ENCODE peak calls at places on chromosomes 1 and 21, in four cellular contexts. L is neural crest cell, B is sigmoid colon, J is ovary. E is an unnamed sample.

GRCh38 chr1:245717611-245718010 is 562.8 kb downstream of the KIF26B start:
- DNase-seq in L (no peak), B (no peak), J (no peak), E (no peak)

GRCh38 chr1:229640455-229640854 is 14.4 kb downstream of the URB2 start:
- DNase-seq in L (no peak), B (no peak), J (no peak), E (no peak)

GRCh38 chr1:117674521-117675400 is 68.9 kb downstream of the TENT5C start:
- DNase-seq in L (no peak), B (no peak), J (no peak), E (no peak)

GRCh38 chr21:35249636-35250035 is 200.5 kb upstream of the RUNX1 start:
- DNase-seq in L (no peak), B (no peak), J (no peak), E (no peak)

GRCh38 chr1:12615916-12616708 is 1.9 kb downstream of the DHRS3 start:
- DNase-seq in L (no peak), B (peak; percentile 88), J (peak; percentile 61), E (no peak)

GRCh38 chr1:226633541-226634155 is 85.1 kb downstream of the STUM start:
- DNase-seq in L (no peak), B (peak; percentile 73), J (peak; percentile 24), E (no peak)

GRCh38 chr21:45615145-45615711 is 28.3 kb upstream of the PCBP3 start:
- DNase-seq in L (no peak), B (peak; percentile 58), J (no peak), E (no peak)

GRCh38 chr1:29264773-29265389 is 28.6 kb downstream of the PTPRU start:
- DNase-seq in L (no peak), B (no peak), J (no peak), E (no peak)

GRCh38 chr1:160260436-160261382 is 1.6 kb downstream of the DCAF8 start:
- DNase-seq in L (no peak), B (no peak), J (no peak), E (no peak)

GRCh38 chr21:31366825-31367224 is 22.8 kb upstream of the TIAM1 start:
- DNase-seq in L (no peak), B (no peak), J (no peak), E (no peak)

GRCh38 chr21:34022557-34023335 is 50.6 kb upstream of the MRPS6 start:
- DNase-seq in L (no peak), B (peak; percentile 68), J (no peak), E (no peak)

GRCh38 chr1:183004146-183004545 is 19.1 kb upstream of the LAMC1 start:
- DNase-seq in L (no peak), B (no peak), J (no peak), E (no peak)

GRCh38 chr21:37128069-37128468 is 55.0 kb downstream of the TTC3 start:
- DNase-seq in L (no peak), B (no peak), J (no peak), E (no peak)

GRCh38 chr1:209651148-209651547 is 1.1 kb downstream of the LAMB3 start:
- DNase-seq in L (no peak), B (no peak), J (no peak), E (no peak)

GRCh38 chr1:13487143-13487868 is 26.5 kb downstream of the LRRC38 start:
- DNase-seq in L (no peak), B (no peak), J (no peak), E (no peak)

GRCh38 chr1:20100632-20101355 is 18.5 kb downstream of the PLA2G2D start:
- DNase-seq in L (peak; percentile 45), B (peak; percentile 70), J (peak; percentile 53), E (no peak)

GRCh38 chr1:212237651-212238050 is 47.6 kb upstream of the PPP2R5A start:
- DNase-seq in L (no peak), B (no peak), J (no peak), E (no peak)

GRCh38 chr1:154170547-154171221 is 15.8 kb upstream of the NUP210L start:
- DNase-seq in L (no peak), B (no peak), J (no peak), E (no peak)

GRCh38 chr1:32761253-32761877 is 55.8 kb downstream of the YARS1 start:
- DNase-seq in L (no peak), B (no peak), J (peak; percentile 75), E (no peak)

DNA sequence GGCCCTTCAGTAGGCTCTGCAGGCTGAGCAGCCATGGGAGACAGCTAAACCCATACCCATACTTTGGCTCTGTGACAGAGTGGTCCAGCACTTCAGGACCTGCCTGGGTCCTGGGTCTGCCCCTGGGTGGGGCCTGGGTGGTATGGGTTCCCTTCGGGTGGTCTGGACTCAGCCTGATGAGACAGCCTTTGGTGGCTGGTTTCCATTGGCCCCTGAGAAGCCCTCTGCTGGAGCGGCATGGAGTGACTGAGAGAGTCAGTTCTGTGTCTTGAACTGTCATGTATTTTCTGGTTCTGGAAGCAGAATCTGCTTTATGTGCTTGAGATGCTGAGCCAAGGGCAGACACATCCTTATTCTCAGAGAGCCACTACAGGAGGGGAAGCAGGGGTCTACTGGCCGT is 31.3 kb upstream of the KCNA2 start:
- DNase-seq in L (no peak), B (no peak), J (no peak), E (no peak)
- TF ChIP-seq CTCF in L (no peak), B (no peak), J (no peak), E (no peak)

DNA sequence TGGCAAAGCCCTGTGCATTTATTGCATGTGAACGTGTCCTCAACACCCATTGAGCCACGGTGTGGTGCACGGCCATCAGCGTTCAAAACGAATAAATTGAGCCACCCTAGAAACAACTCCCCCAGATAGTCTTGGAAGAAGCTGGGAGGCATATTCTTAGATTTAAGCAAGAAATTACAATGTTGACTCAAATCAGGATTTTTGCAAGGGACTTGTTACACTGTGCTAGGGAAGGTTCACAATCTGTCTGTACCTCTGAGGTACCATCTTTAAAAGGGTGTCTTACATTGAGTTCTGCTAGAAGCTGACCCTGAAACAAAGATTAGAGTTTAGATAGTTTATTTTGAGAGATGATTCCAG is 16.2 kb downstream of the CD247 start:
- DNase-seq in L (no peak), B (no peak), J (no peak), E (no peak)
- TF ChIP-seq CTCF in L (no peak), B (no peak), J (no peak), E (no peak)

GRCh38 chr1:168437821-168438220 is 106.0 kb downstream of the XCL2 start:
- DNase-seq in L (no peak), B (no peak), J (no peak), E (no peak)
- TF ChIP-seq CTCF in L (no peak), B (no peak), J (no peak), E (no peak)

DNA sequence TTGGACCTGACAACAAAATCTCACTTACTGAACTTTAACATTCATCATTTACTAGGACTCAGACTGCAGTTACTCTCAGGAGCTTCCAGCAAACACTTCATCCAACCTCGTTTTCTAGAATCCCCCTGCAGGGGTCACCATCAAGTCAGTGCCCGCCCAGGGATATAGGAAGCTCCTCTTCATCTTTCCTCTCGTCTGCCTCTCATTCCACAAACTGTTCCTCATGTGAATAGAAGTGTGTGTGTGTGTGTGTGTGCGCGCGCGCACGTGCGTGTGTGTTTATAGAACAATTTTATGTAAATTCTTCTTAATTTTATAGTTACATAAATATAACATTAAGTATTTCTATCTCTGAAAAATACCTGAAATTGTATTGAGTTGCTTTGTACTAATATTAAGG is 21.8 kb upstream of the ABCD3 start:
- DNase-seq in L (no peak), B (no peak), J (no peak), E (no peak)
- TF ChIP-seq CTCF in L (peak; percentile 21), B (no peak), J (no peak), E (peak; percentile 40)

GRCh38 chr1:50666849-50667248 is 243.6 kb upstream of the DMRTA2 start:
- DNase-seq in L (no peak), B (no peak), J (no peak), E (no peak)
- TF ChIP-seq CTCF in L (no peak), B (no peak), J (no peak), E (no peak)